ENCODE peak calls at places on chromosomes 11 and 22, in nine cellular contexts. One of them, this sample, is unnamed.

GRCh38 chr22:19663821-19664325 is 50.4 kb upstream of the SEPTIN5 start:
- DNase-seq in dorsolateral prefrontal cortex: no peak
- DNase-seq in NCI-H526: peak; percentile 18
- DNase-seq in AG09309: no peak
- DNase-seq in CD8-positive, alpha-beta memory T cell: no peak
- DNase-seq in activated CD8-positive, alpha-beta memory T cell treated with anti-CD3 and anti-CD28 coated beads for 24 hours: no peak
- DNase-seq in SK-N-SH: peak; percentile 85
- DNase-seq in T-cell: no peak
- DNase-seq in OCI-LY7: no peak
- DNase-seq in this sample: no peak

GRCh38 chr11:12100886-12101285 is 9.5 kb upstream of the MICAL2 start:
- DNase-seq in dorsolateral prefrontal cortex: peak; percentile 83
- DNase-seq in NCI-H526: no peak
- DNase-seq in AG09309: no peak
- DNase-seq in CD8-positive, alpha-beta memory T cell: no peak
- DNase-seq in activated CD8-positive, alpha-beta memory T cell treated with anti-CD3 and anti-CD28 coated beads for 24 hours: no peak
- DNase-seq in SK-N-SH: no peak
- DNase-seq in T-cell: no peak
- DNase-seq in OCI-LY7: no peak
- DNase-seq in this sample: no peak

GRCh38 chr22:46267431-46268279 is at the start of gene TTC38:
- DNase-seq in dorsolateral prefrontal cortex: peak; percentile 84
- DNase-seq in NCI-H526: no peak
- DNase-seq in AG09309: peak; percentile 13
- DNase-seq in CD8-positive, alpha-beta memory T cell: peak; percentile 59
- DNase-seq in activated CD8-positive, alpha-beta memory T cell treated with anti-CD3 and anti-CD28 coated beads for 24 hours: peak; percentile 83
- DNase-seq in SK-N-SH: peak; percentile 99
- DNase-seq in T-cell: no peak
- DNase-seq in OCI-LY7: no peak
- DNase-seq in this sample: peak; percentile 19

GRCh38 chr11:43923327-43924111 is 18.9 kb upstream of the C11orf96 start:
- DNase-seq in dorsolateral prefrontal cortex: no peak
- DNase-seq in NCI-H526: peak; percentile 50
- DNase-seq in AG09309: no peak
- DNase-seq in CD8-positive, alpha-beta memory T cell: no peak
- DNase-seq in activated CD8-positive, alpha-beta memory T cell treated with anti-CD3 and anti-CD28 coated beads for 24 hours: no peak
- DNase-seq in SK-N-SH: peak; percentile 56
- DNase-seq in T-cell: no peak
- DNase-seq in OCI-LY7: no peak
- DNase-seq in this sample: no peak

GRCh38 chr11:58059011-58059358 is 28.2 kb downstream of the OR6Q1 start:
- DNase-seq in dorsolateral prefrontal cortex: no peak
- DNase-seq in NCI-H526: no peak
- DNase-seq in AG09309: peak; percentile 60
- DNase-seq in CD8-positive, alpha-beta memory T cell: no peak
- DNase-seq in activated CD8-positive, alpha-beta memory T cell treated with anti-CD3 and anti-CD28 coated beads for 24 hours: no peak
- DNase-seq in SK-N-SH: no peak
- DNase-seq in T-cell: no peak
- DNase-seq in OCI-LY7: no peak
- DNase-seq in this sample: no peak

GRCh38 chr11:2216400-2217064 is 44.9 kb upstream of the TH start:
- DNase-seq in dorsolateral prefrontal cortex: no peak
- DNase-seq in NCI-H526: no peak
- DNase-seq in AG09309: no peak
- DNase-seq in CD8-positive, alpha-beta memory T cell: no peak
- DNase-seq in activated CD8-positive, alpha-beta memory T cell treated with anti-CD3 and anti-CD28 coated beads for 24 hours: no peak
- DNase-seq in SK-N-SH: peak; percentile 22
- DNase-seq in T-cell: no peak
- DNase-seq in OCI-LY7: no peak
- DNase-seq in this sample: no peak

GRCh38 chr22:50053861-50054260 is 4.2 kb downstream of the TTLL8 start:
- DNase-seq in dorsolateral prefrontal cortex: no peak
- DNase-seq in NCI-H526: no peak
- DNase-seq in AG09309: no peak
- DNase-seq in CD8-positive, alpha-beta memory T cell: no peak
- DNase-seq in activated CD8-positive, alpha-beta memory T cell treated with anti-CD3 and anti-CD28 coated beads for 24 hours: no peak
- DNase-seq in SK-N-SH: no peak
- DNase-seq in T-cell: no peak
- DNase-seq in OCI-LY7: peak; percentile 85
- DNase-seq in this sample: no peak

GRCh38 chr22:41338614-41339212 is 37.4 kb downstream of the ZC3H7B start:
- DNase-seq in dorsolateral prefrontal cortex: no peak
- DNase-seq in NCI-H526: no peak
- DNase-seq in AG09309: no peak
- DNase-seq in CD8-positive, alpha-beta memory T cell: no peak
- DNase-seq in activated CD8-positive, alpha-beta memory T cell treated with anti-CD3 and anti-CD28 coated beads for 24 hours: no peak
- DNase-seq in SK-N-SH: no peak
- DNase-seq in T-cell: no peak
- DNase-seq in OCI-LY7: no peak
- DNase-seq in this sample: no peak

GRCh38 chr11:32817181-32817842 is 12.4 kb upstream of the PRRG4 start:
- DNase-seq in dorsolateral prefrontal cortex: no peak
- DNase-seq in NCI-H526: no peak
- DNase-seq in AG09309: no peak
- DNase-seq in CD8-positive, alpha-beta memory T cell: no peak
- DNase-seq in activated CD8-positive, alpha-beta memory T cell treated with anti-CD3 and anti-CD28 coated beads for 24 hours: no peak
- DNase-seq in SK-N-SH: no peak
- DNase-seq in T-cell: no peak
- DNase-seq in OCI-LY7: no peak
- DNase-seq in this sample: no peak

GRCh38 chr11:25981998-25982397 is 349.9 kb upstream of the ANO3 start:
- DNase-seq in dorsolateral prefrontal cortex: no peak
- DNase-seq in NCI-H526: peak; percentile 45
- DNase-seq in AG09309: peak; percentile 32
- DNase-seq in CD8-positive, alpha-beta memory T cell: no peak
- DNase-seq in activated CD8-positive, alpha-beta memory T cell treated with anti-CD3 and anti-CD28 coated beads for 24 hours: no peak
- DNase-seq in SK-N-SH: peak; percentile 30
- DNase-seq in T-cell: no peak
- DNase-seq in OCI-LY7: peak; percentile 87
- DNase-seq in this sample: no peak

GRCh38 chr11:2451336-2451735 is 6.5 kb downstream of the KCNQ1 start:
- DNase-seq in dorsolateral prefrontal cortex: no peak
- DNase-seq in NCI-H526: no peak
- DNase-seq in AG09309: no peak
- DNase-seq in CD8-positive, alpha-beta memory T cell: no peak
- DNase-seq in activated CD8-positive, alpha-beta memory T cell treated with anti-CD3 and anti-CD28 coated beads for 24 hours: no peak
- DNase-seq in SK-N-SH: no peak
- DNase-seq in T-cell: no peak
- DNase-seq in OCI-LY7: no peak
- DNase-seq in this sample: no peak

GRCh38 chr22:33568934-33569496 is 351.3 kb downstream of the LARGE1 start:
- DNase-seq in dorsolateral prefrontal cortex: no peak
- DNase-seq in NCI-H526: no peak
- DNase-seq in AG09309: no peak
- DNase-seq in CD8-positive, alpha-beta memory T cell: no peak
- DNase-seq in activated CD8-positive, alpha-beta memory T cell treated with anti-CD3 and anti-CD28 coated beads for 24 hours: no peak
- DNase-seq in SK-N-SH: no peak
- DNase-seq in T-cell: no peak
- DNase-seq in OCI-LY7: peak; percentile 62
- DNase-seq in this sample: no peak

GRCh38 chr11:107898270-107898669 is 30.0 kb upstream of the RAB39A start:
- DNase-seq in dorsolateral prefrontal cortex: no peak
- DNase-seq in NCI-H526: peak; percentile 48
- DNase-seq in AG09309: peak; percentile 18
- DNase-seq in CD8-positive, alpha-beta memory T cell: no peak
- DNase-seq in activated CD8-positive, alpha-beta memory T cell treated with anti-CD3 and anti-CD28 coated beads for 24 hours: no peak
- DNase-seq in SK-N-SH: peak; percentile 43
- DNase-seq in T-cell: no peak
- DNase-seq in OCI-LY7: peak; percentile 32
- DNase-seq in this sample: no peak

GRCh38 chr11:108938604-108939003 is 273.7 kb downstream of the DDX10 start:
- DNase-seq in dorsolateral prefrontal cortex: no peak
- DNase-seq in NCI-H526: no peak
- DNase-seq in AG09309: no peak
- DNase-seq in CD8-positive, alpha-beta memory T cell: no peak
- DNase-seq in activated CD8-positive, alpha-beta memory T cell treated with anti-CD3 and anti-CD28 coated beads for 24 hours: no peak
- DNase-seq in SK-N-SH: no peak
- DNase-seq in T-cell: no peak
- DNase-seq in OCI-LY7: no peak
- DNase-seq in this sample: no peak

GRCh38 chr11:30914143-30914762 is 328.1 kb upstream of the MPPED2 start:
- DNase-seq in dorsolateral prefrontal cortex: peak; percentile 81
- DNase-seq in NCI-H526: peak; percentile 66
- DNase-seq in AG09309: no peak
- DNase-seq in CD8-positive, alpha-beta memory T cell: no peak
- DNase-seq in activated CD8-positive, alpha-beta memory T cell treated with anti-CD3 and anti-CD28 coated beads for 24 hours: peak; percentile 55
- DNase-seq in SK-N-SH: peak; percentile 62
- DNase-seq in T-cell: no peak
- DNase-seq in OCI-LY7: peak; percentile 23
- DNase-seq in this sample: no peak

GRCh38 chr11:124535552-124536232 is 7.8 kb downstream of the OR8B12 start:
- DNase-seq in dorsolateral prefrontal cortex: no peak
- DNase-seq in NCI-H526: no peak
- DNase-seq in AG09309: no peak
- DNase-seq in CD8-positive, alpha-beta memory T cell: no peak
- DNase-seq in activated CD8-positive, alpha-beta memory T cell treated with anti-CD3 and anti-CD28 coated beads for 24 hours: no peak
- DNase-seq in SK-N-SH: no peak
- DNase-seq in T-cell: no peak
- DNase-seq in OCI-LY7: no peak
- DNase-seq in this sample: no peak

GRCh38 chr11:124440608-124441007 is 4.9 kb downstream of the OR8B8 start:
- DNase-seq in dorsolateral prefrontal cortex: no peak
- DNase-seq in NCI-H526: no peak
- DNase-seq in AG09309: no peak
- DNase-seq in CD8-positive, alpha-beta memory T cell: no peak
- DNase-seq in activated CD8-positive, alpha-beta memory T cell treated with anti-CD3 and anti-CD28 coated beads for 24 hours: no peak
- DNase-seq in SK-N-SH: no peak
- DNase-seq in T-cell: no peak
- DNase-seq in OCI-LY7: no peak
- DNase-seq in this sample: no peak

GRCh38 chr11:108483163-108483562 is 15.0 kb downstream of the POGLUT3 start:
- DNase-seq in dorsolateral prefrontal cortex: no peak
- DNase-seq in NCI-H526: no peak
- DNase-seq in AG09309: no peak
- DNase-seq in CD8-positive, alpha-beta memory T cell: no peak
- DNase-seq in activated CD8-positive, alpha-beta memory T cell treated with anti-CD3 and anti-CD28 coated beads for 24 hours: no peak
- DNase-seq in SK-N-SH: no peak
- DNase-seq in T-cell: no peak
- DNase-seq in OCI-LY7: no peak
- DNase-seq in this sample: no peak

GRCh38 chr22:30159561-30160353 is 79.5 kb downstream of the HORMAD2 start:
- DNase-seq in dorsolateral prefrontal cortex: no peak
- DNase-seq in NCI-H526: no peak
- DNase-seq in AG09309: peak; percentile 23
- DNase-seq in CD8-positive, alpha-beta memory T cell: no peak
- DNase-seq in activated CD8-positive, alpha-beta memory T cell treated with anti-CD3 and anti-CD28 coated beads for 24 hours: no peak
- DNase-seq in SK-N-SH: no peak
- DNase-seq in T-cell: no peak
- DNase-seq in OCI-LY7: no peak
- DNase-seq in this sample: no peak

GRCh38 chr11:69453151-69453550 is 28.3 kb upstream of the LINC01488 start:
- DNase-seq in dorsolateral prefrontal cortex: no peak
- DNase-seq in NCI-H526: no peak
- DNase-seq in AG09309: no peak
- DNase-seq in CD8-positive, alpha-beta memory T cell: no peak
- DNase-seq in activated CD8-positive, alpha-beta memory T cell treated with anti-CD3 and anti-CD28 coated beads for 24 hours: no peak
- DNase-seq in SK-N-SH: no peak
- DNase-seq in T-cell: no peak
- DNase-seq in OCI-LY7: no peak
- DNase-seq in this sample: no peak

GRCh38 chr11:62124186-62125113 is 639 bp downstream of the INCENP start:
- DNase-seq in dorsolateral prefrontal cortex: no peak
- DNase-seq in NCI-H526: peak; percentile 12
- DNase-seq in AG09309: no peak
- DNase-seq in CD8-positive, alpha-beta memory T cell: no peak
- DNase-seq in activated CD8-positive, alpha-beta memory T cell treated with anti-CD3 and anti-CD28 coated beads for 24 hours: peak; percentile 66
- DNase-seq in SK-N-SH: peak; percentile 69
- DNase-seq in T-cell: no peak
- DNase-seq in OCI-LY7: peak; percentile 45
- DNase-seq in this sample: no peak

GRCh38 chr11:116786360-116786759 is 1.5 kb downstream of the ZPR1 start:
- DNase-seq in dorsolateral prefrontal cortex: no peak
- DNase-seq in NCI-H526: no peak
- DNase-seq in AG09309: no peak
- DNase-seq in CD8-positive, alpha-beta memory T cell: no peak
- DNase-seq in activated CD8-positive, alpha-beta memory T cell treated with anti-CD3 and anti-CD28 coated beads for 24 hours: no peak
- DNase-seq in SK-N-SH: no peak
- DNase-seq in T-cell: no peak
- DNase-seq in OCI-LY7: no peak
- DNase-seq in this sample: no peak

GRCh38 chr11:13261600-13262061 is 16.0 kb upstream of the BMAL1 start:
- DNase-seq in dorsolateral prefrontal cortex: no peak
- DNase-seq in NCI-H526: no peak
- DNase-seq in AG09309: peak; percentile 66
- DNase-seq in CD8-positive, alpha-beta memory T cell: no peak
- DNase-seq in activated CD8-positive, alpha-beta memory T cell treated with anti-CD3 and anti-CD28 coated beads for 24 hours: no peak
- DNase-seq in SK-N-SH: no peak
- DNase-seq in T-cell: no peak
- DNase-seq in OCI-LY7: no peak
- DNase-seq in this sample: no peak

GRCh38 chr22:48511211-48511610 is 1316.5 kb downstream of the BRD1 start:
- DNase-seq in dorsolateral prefrontal cortex: peak; percentile 55
- DNase-seq in NCI-H526: no peak
- DNase-seq in AG09309: no peak
- DNase-seq in CD8-positive, alpha-beta memory T cell: no peak
- DNase-seq in activated CD8-positive, alpha-beta memory T cell treated with anti-CD3 and anti-CD28 coated beads for 24 hours: no peak
- DNase-seq in SK-N-SH: no peak
- DNase-seq in T-cell: no peak
- DNase-seq in OCI-LY7: no peak
- DNase-seq in this sample: no peak

GRCh38 chr11:19311306-19312030 is 70.7 kb upstream of the E2F8 start:
- DNase-seq in dorsolateral prefrontal cortex: peak; percentile 80
- DNase-seq in NCI-H526: no peak
- DNase-seq in AG09309: no peak
- DNase-seq in CD8-positive, alpha-beta memory T cell: peak; percentile 26
- DNase-seq in activated CD8-positive, alpha-beta memory T cell treated with anti-CD3 and anti-CD28 coated beads for 24 hours: peak; percentile 66
- DNase-seq in SK-N-SH: peak; percentile 66
- DNase-seq in T-cell: no peak
- DNase-seq in OCI-LY7: peak; percentile 58
- DNase-seq in this sample: no peak

GRCh38 chr11:87804176-87804575 is 371.1 kb downstream of the RAB38 start:
- DNase-seq in dorsolateral prefrontal cortex: no peak
- DNase-seq in NCI-H526: no peak
- DNase-seq in AG09309: no peak
- DNase-seq in CD8-positive, alpha-beta memory T cell: no peak
- DNase-seq in activated CD8-positive, alpha-beta memory T cell treated with anti-CD3 and anti-CD28 coated beads for 24 hours: no peak
- DNase-seq in SK-N-SH: no peak
- DNase-seq in T-cell: no peak
- DNase-seq in OCI-LY7: no peak
- DNase-seq in this sample: no peak

GRCh38 chr22:33922268-33922667 is 2.0 kb upstream of the LARGE1 start:
- DNase-seq in dorsolateral prefrontal cortex: peak; percentile 53
- DNase-seq in NCI-H526: peak; percentile 15
- DNase-seq in AG09309: no peak
- DNase-seq in CD8-positive, alpha-beta memory T cell: no peak
- DNase-seq in activated CD8-positive, alpha-beta memory T cell treated with anti-CD3 and anti-CD28 coated beads for 24 hours: peak; percentile 56
- DNase-seq in SK-N-SH: no peak
- DNase-seq in T-cell: no peak
- DNase-seq in OCI-LY7: peak; percentile 52
- DNase-seq in this sample: peak; percentile 8

GRCh38 chr11:76194872-76195668 is 11.2 kb downstream of the WNT11 start:
- DNase-seq in dorsolateral prefrontal cortex: no peak
- DNase-seq in NCI-H526: no peak
- DNase-seq in AG09309: no peak
- DNase-seq in CD8-positive, alpha-beta memory T cell: no peak
- DNase-seq in activated CD8-positive, alpha-beta memory T cell treated with anti-CD3 and anti-CD28 coated beads for 24 hours: no peak
- DNase-seq in SK-N-SH: no peak
- DNase-seq in T-cell: no peak
- DNase-seq in OCI-LY7: no peak
- DNase-seq in this sample: no peak

GRCh38 chr11:130848361-130849214 is 67.7 kb downstream of the SNX19 start:
- DNase-seq in dorsolateral prefrontal cortex: no peak
- DNase-seq in NCI-H526: no peak
- DNase-seq in AG09309: no peak
- DNase-seq in CD8-positive, alpha-beta memory T cell: no peak
- DNase-seq in activated CD8-positive, alpha-beta memory T cell treated with anti-CD3 and anti-CD28 coated beads for 24 hours: no peak
- DNase-seq in SK-N-SH: no peak
- DNase-seq in T-cell: no peak
- DNase-seq in OCI-LY7: no peak
- DNase-seq in this sample: no peak

GRCh38 chr11:88179141-88179540 is 3.9 kb upstream of the RAB38 start:
- DNase-seq in dorsolateral prefrontal cortex: no peak
- DNase-seq in NCI-H526: no peak
- DNase-seq in AG09309: no peak
- DNase-seq in CD8-positive, alpha-beta memory T cell: no peak
- DNase-seq in activated CD8-positive, alpha-beta memory T cell treated with anti-CD3 and anti-CD28 coated beads for 24 hours: no peak
- DNase-seq in SK-N-SH: no peak
- DNase-seq in T-cell: no peak
- DNase-seq in OCI-LY7: no peak
- DNase-seq in this sample: no peak